ENCODE peak calls at places on chromosomes 7 and 10, in six cellular contexts. O is GM04504, K is T follicular helper cell, H is AG08395, R is GM20000, Z is adipocyte. U is an unnamed sample.

GRCh38 chr7:48139461-48139860 is 31.8 kb upstream of the ABCA13 start:
- DNase-seq in K (no peak), Z (peak; percentile 63), H (no peak), R (no peak), O (no peak), U (no peak)

GRCh38 chr7:148982596-148983219 is 45.6 kb downstream of the PDIA4 start:
- DNase-seq in K (no peak), R (no peak), Z (peak; percentile 77), H (peak; percentile 21), O (no peak), U (peak; percentile 33)

GRCh38 chr7:26151953-26152781 is at the start of gene NFE2L3:
- DNase-seq in H (peak; percentile 71), R (peak; percentile 98), O (no peak), Z (peak; percentile 83), K (peak; percentile 64), U (peak; percentile 95)

GRCh38 chr7:98238976-98239375 is 13.1 kb downstream of the TECPR1 start:
- DNase-seq in R (no peak), H (no peak), Z (peak; percentile 7), K (no peak), O (no peak), U (no peak)

GRCh38 chr7:95590387-95591248 is 5.7 kb downstream of the PDK4 start:
- DNase-seq in R (no peak), Z (no peak), O (no peak), H (no peak), K (no peak), U (no peak)

GRCh38 chr7:106679153-106679931 is 18.4 kb upstream of the CCDC71L start:
- DNase-seq in O (peak; percentile 55), Z (peak; percentile 15), H (peak; percentile 50), R (peak; percentile 29), K (no peak), U (peak; percentile 21)

GRCh38 chr10:7625836-7626235 is 40.9 kb downstream of the ITIH5 start:
- DNase-seq in K (no peak), R (no peak), Z (no peak), O (no peak), H (no peak), U (no peak)

GRCh38 chr10:133388265-133388972 is 5.5 kb upstream of the MTG1 start:
- DNase-seq in H (no peak), Z (no peak), O (no peak), R (no peak), K (no peak), U (peak; percentile 38)

GRCh38 chr7:121449735-121450134 is 53.6 kb upstream of the FAM3C start:
- DNase-seq in K (no peak), Z (no peak), R (no peak), H (no peak), O (no peak), U (no peak)

GRCh38 chr7:101529560-101529959 is 99.5 kb downstream of the MYL10 start:
- DNase-seq in Z (no peak), R (no peak), H (no peak), O (no peak), K (no peak), U (no peak)

GRCh38 chr7:117901089-117901797 is 28.0 kb upstream of the CTTNBP2 start:
- DNase-seq in Z (no peak), O (no peak), H (no peak), R (no peak), K (no peak), U (no peak)

GRCh38 chr7:1862560-1862959 is 192.5 kb downstream of the ELFN1 start:
- DNase-seq in H (no peak), K (no peak), Z (no peak), O (no peak), R (peak; percentile 69), U (no peak)

GRCh38 chr7:45160374-45160773 is 2.8 kb downstream of the RAMP3 start:
- DNase-seq in R (peak; percentile 60), K (no peak), O (no peak), Z (no peak), H (no peak), U (no peak)

U was measured in RPMI8226.